ENCODE peak calls at places on chromosomes 6 and 20, in seven cellular contexts. One of them, this sample, is unnamed.
A peak's percentile ranks its signal among the peaks of the same experiment; 100 is the strongest.

GRCh38 chr6:137417411-137417810 is 76.8 kb downstream of the OLIG3 start:
- DNase-seq in GM13977: no peak
- DNase-seq in fibroblast of lung: peak; percentile 13
- DNase-seq in Daoy: peak; percentile 15
- DNase-seq in activated T-helper 1 cell treated with Interleukin-2 at 50 U/mL for 16 hours: no peak
- DNase-seq in right cardiac atrium: no peak
- DNase-seq in fibroblast of the conjunctiva: peak; percentile 9
- DNase-seq in this sample: no peak

GRCh38 chr6:168778201-168778600 is 337.2 kb downstream of the SMOC2 start:
- DNase-seq in GM13977: no peak
- DNase-seq in fibroblast of lung: no peak
- DNase-seq in Daoy: no peak
- DNase-seq in activated T-helper 1 cell treated with Interleukin-2 at 50 U/mL for 16 hours: no peak
- DNase-seq in right cardiac atrium: peak; percentile 73
- DNase-seq in fibroblast of the conjunctiva: no peak
- DNase-seq in this sample: peak; percentile 79

GRCh38 chr20:35743693-35744491 is 1.8 kb upstream of the RBM39 start:
- DNase-seq in GM13977: no peak
- DNase-seq in fibroblast of lung: no peak
- DNase-seq in Daoy: no peak
- DNase-seq in activated T-helper 1 cell treated with Interleukin-2 at 50 U/mL for 16 hours: no peak
- DNase-seq in right cardiac atrium: no peak
- DNase-seq in fibroblast of the conjunctiva: no peak
- DNase-seq in this sample: no peak

GRCh38 chr20:17562804-17563305 is 7.0 kb upstream of the DSTN start:
- DNase-seq in GM13977: no peak
- DNase-seq in fibroblast of lung: peak; percentile 84
- DNase-seq in Daoy: peak; percentile 89
- DNase-seq in activated T-helper 1 cell treated with Interleukin-2 at 50 U/mL for 16 hours: no peak
- DNase-seq in right cardiac atrium: no peak
- DNase-seq in fibroblast of the conjunctiva: no peak
- DNase-seq in this sample: no peak

GRCh38 chr6:111361648-111362047 is 121.4 kb downstream of the REV3L start:
- DNase-seq in GM13977: no peak
- DNase-seq in fibroblast of lung: peak; percentile 51
- DNase-seq in Daoy: peak; percentile 28
- DNase-seq in activated T-helper 1 cell treated with Interleukin-2 at 50 U/mL for 16 hours: no peak
- DNase-seq in right cardiac atrium: no peak
- DNase-seq in fibroblast of the conjunctiva: peak; percentile 10
- DNase-seq in this sample: peak; percentile 57

GRCh38 chr6:21648475-21649050 is 55.0 kb downstream of the SOX4 start:
- DNase-seq in GM13977: peak; percentile 58
- DNase-seq in fibroblast of lung: no peak
- DNase-seq in Daoy: no peak
- DNase-seq in activated T-helper 1 cell treated with Interleukin-2 at 50 U/mL for 16 hours: no peak
- DNase-seq in right cardiac atrium: no peak
- DNase-seq in fibroblast of the conjunctiva: no peak
- DNase-seq in this sample: no peak

GRCh38 chr6:105748737-105749161 is 337.4 kb upstream of the PRDM1 start:
- DNase-seq in GM13977: no peak
- DNase-seq in fibroblast of lung: peak; percentile 19
- DNase-seq in Daoy: peak; percentile 83
- DNase-seq in activated T-helper 1 cell treated with Interleukin-2 at 50 U/mL for 16 hours: no peak
- DNase-seq in right cardiac atrium: peak; percentile 15
- DNase-seq in fibroblast of the conjunctiva: no peak
- DNase-seq in this sample: no peak

GRCh38 chr6:149012040-149012545 is 265.3 kb downstream of the UST start:
- DNase-seq in GM13977: no peak
- DNase-seq in fibroblast of lung: peak; percentile 96
- DNase-seq in Daoy: peak; percentile 98
- DNase-seq in activated T-helper 1 cell treated with Interleukin-2 at 50 U/mL for 16 hours: no peak
- DNase-seq in right cardiac atrium: no peak
- DNase-seq in fibroblast of the conjunctiva: peak; percentile 90
- DNase-seq in this sample: no peak

GRCh38 chr6:33699739-33700138 is 11.8 kb downstream of the UQCC2 start:
- DNase-seq in GM13977: no peak
- DNase-seq in fibroblast of lung: no peak
- DNase-seq in Daoy: no peak
- DNase-seq in activated T-helper 1 cell treated with Interleukin-2 at 50 U/mL for 16 hours: no peak
- DNase-seq in right cardiac atrium: no peak
- DNase-seq in fibroblast of the conjunctiva: no peak
- DNase-seq in this sample: no peak

GRCh38 chr20:19903168-19903676 is 113.9 kb upstream of the NAA20 start:
- DNase-seq in GM13977: peak; percentile 70
- DNase-seq in fibroblast of lung: peak; percentile 84
- DNase-seq in Daoy: no peak
- DNase-seq in activated T-helper 1 cell treated with Interleukin-2 at 50 U/mL for 16 hours: no peak
- DNase-seq in right cardiac atrium: peak; percentile 65
- DNase-seq in fibroblast of the conjunctiva: no peak
- DNase-seq in this sample: peak; percentile 40

GRCh38 chr6:11253594-11253993 is 21.1 kb upstream of the NEDD9 start:
- DNase-seq in GM13977: no peak
- DNase-seq in fibroblast of lung: no peak
- DNase-seq in Daoy: no peak
- DNase-seq in activated T-helper 1 cell treated with Interleukin-2 at 50 U/mL for 16 hours: no peak
- DNase-seq in right cardiac atrium: no peak
- DNase-seq in fibroblast of the conjunctiva: no peak
- DNase-seq in this sample: no peak

GRCh38 chr6:157433678-157434081 is 52.7 kb downstream of the ZDHHC14 start:
- DNase-seq in GM13977: no peak
- DNase-seq in fibroblast of lung: no peak
- DNase-seq in Daoy: no peak
- DNase-seq in activated T-helper 1 cell treated with Interleukin-2 at 50 U/mL for 16 hours: no peak
- DNase-seq in right cardiac atrium: no peak
- DNase-seq in fibroblast of the conjunctiva: no peak
- DNase-seq in this sample: no peak

GRCh38 chr20:1227121-1227582 is 1.3 kb downstream of the RAD21L1 start:
- DNase-seq in GM13977: no peak
- DNase-seq in fibroblast of lung: no peak
- DNase-seq in Daoy: peak; percentile 14
- DNase-seq in activated T-helper 1 cell treated with Interleukin-2 at 50 U/mL for 16 hours: no peak
- DNase-seq in right cardiac atrium: no peak
- DNase-seq in fibroblast of the conjunctiva: no peak
- DNase-seq in this sample: no peak

GRCh38 chr6:25488156-25488555 is 163.9 kb upstream of the SCGN start:
- DNase-seq in GM13977: no peak
- DNase-seq in fibroblast of lung: no peak
- DNase-seq in Daoy: no peak
- DNase-seq in activated T-helper 1 cell treated with Interleukin-2 at 50 U/mL for 16 hours: no peak
- DNase-seq in right cardiac atrium: no peak
- DNase-seq in fibroblast of the conjunctiva: no peak
- DNase-seq in this sample: no peak

GRCh38 chr6:165733487-165733791 is 70.4 kb upstream of the PDE10A start:
- DNase-seq in GM13977: no peak
- DNase-seq in fibroblast of lung: no peak
- DNase-seq in Daoy: no peak
- DNase-seq in activated T-helper 1 cell treated with Interleukin-2 at 50 U/mL for 16 hours: no peak
- DNase-seq in right cardiac atrium: no peak
- DNase-seq in fibroblast of the conjunctiva: no peak
- DNase-seq in this sample: no peak

GRCh38 chr6:125001684-125002083 is 39.4 kb downstream of the RNF217 start:
- DNase-seq in GM13977: no peak
- DNase-seq in fibroblast of lung: peak; percentile 28
- DNase-seq in Daoy: no peak
- DNase-seq in activated T-helper 1 cell treated with Interleukin-2 at 50 U/mL for 16 hours: no peak
- DNase-seq in right cardiac atrium: no peak
- DNase-seq in fibroblast of the conjunctiva: no peak
- DNase-seq in this sample: no peak

GRCh38 chr6:105511639-105512038 is 108.8 kb upstream of the PREP start:
- DNase-seq in GM13977: no peak
- DNase-seq in fibroblast of lung: no peak
- DNase-seq in Daoy: no peak
- DNase-seq in activated T-helper 1 cell treated with Interleukin-2 at 50 U/mL for 16 hours: no peak
- DNase-seq in right cardiac atrium: no peak
- DNase-seq in fibroblast of the conjunctiva: no peak
- DNase-seq in this sample: no peak

GRCh38 chr6:90025418-90026089 is 131.3 kb downstream of the GJA10 start:
- DNase-seq in GM13977: no peak
- DNase-seq in fibroblast of lung: peak; percentile 96
- DNase-seq in Daoy: peak; percentile 85
- DNase-seq in activated T-helper 1 cell treated with Interleukin-2 at 50 U/mL for 16 hours: no peak
- DNase-seq in right cardiac atrium: no peak
- DNase-seq in fibroblast of the conjunctiva: peak; percentile 58
- DNase-seq in this sample: no peak

GRCh38 chr20:19738936-19739335 is 19.1 kb upstream of the RIN2 start:
- DNase-seq in GM13977: no peak
- DNase-seq in fibroblast of lung: no peak
- DNase-seq in Daoy: peak; percentile 2
- DNase-seq in activated T-helper 1 cell treated with Interleukin-2 at 50 U/mL for 16 hours: no peak
- DNase-seq in right cardiac atrium: no peak
- DNase-seq in fibroblast of the conjunctiva: no peak
- DNase-seq in this sample: no peak

GRCh38 chr6:101114703-101115102 is 233.6 kb upstream of the ASCC3 start:
- DNase-seq in GM13977: peak; percentile 10
- DNase-seq in fibroblast of lung: peak; percentile 8
- DNase-seq in Daoy: no peak
- DNase-seq in activated T-helper 1 cell treated with Interleukin-2 at 50 U/mL for 16 hours: no peak
- DNase-seq in right cardiac atrium: no peak
- DNase-seq in fibroblast of the conjunctiva: peak; percentile 8
- DNase-seq in this sample: peak; percentile 43

GRCh38 chr6:71496018-71496800 is 207.6 kb downstream of the OGFRL1 start:
- DNase-seq in GM13977: peak; percentile 19
- DNase-seq in fibroblast of lung: peak; percentile 39
- DNase-seq in Daoy: no peak
- DNase-seq in activated T-helper 1 cell treated with Interleukin-2 at 50 U/mL for 16 hours: no peak
- DNase-seq in right cardiac atrium: no peak
- DNase-seq in fibroblast of the conjunctiva: no peak
- DNase-seq in this sample: no peak

GRCh38 chr6:89605861-89606260 is 32.7 kb downstream of the LYRM2 start:
- DNase-seq in GM13977: no peak
- DNase-seq in fibroblast of lung: no peak
- DNase-seq in Daoy: no peak
- DNase-seq in activated T-helper 1 cell treated with Interleukin-2 at 50 U/mL for 16 hours: no peak
- DNase-seq in right cardiac atrium: no peak
- DNase-seq in fibroblast of the conjunctiva: no peak
- DNase-seq in this sample: no peak

GRCh38 chr6:117050301-117050700 is 173.3 kb downstream of the RFX6 start:
- DNase-seq in GM13977: no peak
- DNase-seq in fibroblast of lung: no peak
- DNase-seq in Daoy: no peak
- DNase-seq in activated T-helper 1 cell treated with Interleukin-2 at 50 U/mL for 16 hours: no peak
- DNase-seq in right cardiac atrium: no peak
- DNase-seq in fibroblast of the conjunctiva: no peak
- DNase-seq in this sample: no peak

GRCh38 chr6:114581293-114581692 is 238.5 kb upstream of the HS3ST5 start:
- DNase-seq in GM13977: no peak
- DNase-seq in fibroblast of lung: no peak
- DNase-seq in Daoy: no peak
- DNase-seq in activated T-helper 1 cell treated with Interleukin-2 at 50 U/mL for 16 hours: no peak
- DNase-seq in right cardiac atrium: no peak
- DNase-seq in fibroblast of the conjunctiva: no peak
- DNase-seq in this sample: no peak

GRCh38 chr6:165227644-165228329 is 81.6 kb downstream of the C6orf118 start:
- DNase-seq in GM13977: no peak
- DNase-seq in fibroblast of lung: peak; percentile 0
- DNase-seq in Daoy: peak; percentile 3
- DNase-seq in activated T-helper 1 cell treated with Interleukin-2 at 50 U/mL for 16 hours: no peak
- DNase-seq in right cardiac atrium: no peak
- DNase-seq in fibroblast of the conjunctiva: peak; percentile 9
- DNase-seq in this sample: no peak